ENCODE peak calls at places on chromosomes 1 and 21, in four cellular contexts. Q is K562, J is PC-3, C is A549. A is an unnamed sample.

GRCh38 chr1:240575976-240576666 is 35.8 kb downstream of the GREM2 start:
- DNase-seq in J (no peak), C (peak), Q (peak), A (peak)

GRCh38 chr1:5815716-5816115 is 176.5 kb downstream of the NPHP4 start:
- DNase-seq in J (no peak), C (no peak), Q (no peak), A (no peak)

GRCh38 chr21:40471103-40471502 is 375.9 kb downstream of the DSCAM start:
- DNase-seq in Q (no peak), J (no peak), C (no peak), A (no peak)

GRCh38 chr1:109930252-109930993 is 19.8 kb downstream of the CSF1 start:
- DNase-seq in J (no peak), Q (no peak), C (no peak), A (no peak)

GRCh38 chr1:208179303-208179702 is 64.9 kb downstream of the PLXNA2 start:
- DNase-seq in J (peak), C (peak), Q (peak), A (peak)

GRCh38 chr1:73800376-73800775 is 397.6 kb downstream of the LRRIQ3 start:
- DNase-seq in C (no peak), Q (no peak), J (peak), A (peak)

GRCh38 chr21:36883532-36884486 is 82.7 kb downstream of the HLCS start:
- DNase-seq in C (peak), Q (no peak), J (peak), A (no peak)

GRCh38 chr1:232891656-232892317 is 58.6 kb upstream of the NTPCR start:
- DNase-seq in J (no peak), C (no peak), Q (no peak), A (peak)

GRCh38 chr1:98706173-98706848 is 44.8 kb downstream of the SNX7 start:
- DNase-seq in J (no peak), Q (no peak), C (no peak), A (no peak)

DNA sequence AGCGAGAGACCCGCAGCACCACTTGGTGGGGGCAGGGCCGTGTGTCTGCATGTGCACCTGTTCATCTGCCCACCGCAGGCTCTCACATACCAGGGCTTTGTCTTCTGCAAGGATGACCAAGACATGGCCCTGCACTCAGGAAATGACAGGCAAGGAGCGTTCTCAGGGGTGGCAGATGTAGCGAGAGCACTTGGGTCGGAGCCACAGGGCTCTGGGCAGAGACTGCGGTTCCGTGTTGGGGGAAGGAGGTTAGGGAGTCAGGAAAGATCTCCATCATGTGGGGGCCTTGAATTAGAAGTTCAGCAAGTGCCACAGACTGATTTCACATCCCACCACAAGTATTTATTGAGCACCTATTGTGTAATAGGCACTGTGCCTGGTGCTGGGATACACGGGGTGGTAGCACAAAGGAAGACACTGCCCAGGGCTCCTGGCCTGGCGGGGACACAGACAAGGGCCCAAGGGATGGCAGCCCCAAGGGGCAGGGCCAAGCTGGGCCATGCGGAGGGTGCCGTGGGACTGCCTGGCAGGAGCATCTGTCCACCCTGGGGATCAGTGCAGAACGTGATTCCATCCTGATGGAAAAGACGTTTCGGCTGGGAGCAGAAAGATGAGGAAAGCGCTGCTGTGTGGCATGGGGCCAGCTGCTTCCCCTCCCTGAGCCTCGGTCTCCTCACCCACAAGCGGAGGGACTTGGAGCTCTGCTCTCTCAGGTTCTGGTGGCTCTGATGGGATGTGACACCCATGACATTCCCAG is 11.4 kb upstream of the SPSB1 start:
- DNase-seq in Q (no peak), J (no peak), C (no peak), A (no peak)
- H3K4me2 ChIP-seq in Q (no peak), J (peak), C (peak), A (peak)

GRCh38 chr1:53834776-53835175 is 3.3 kb downstream of the NDC1 start:
- DNase-seq in J (no peak), Q (no peak), C (no peak), A (no peak)

GRCh38 chr1:53837924-53838653 is at the start of gene NDC1:
- DNase-seq in Q (peak), C (peak), J (peak), A (peak)

GRCh38 chr1:53838654-53838974 is 518 bp upstream of the NDC1 start:
- DNase-seq in C (no peak), Q (no peak), J (no peak), A (no peak)

GRCh38 chr1:53833393-53833792 is 4.7 kb downstream of the NDC1 start:
- DNase-seq in Q (no peak), C (no peak), J (no peak), A (no peak)

DNA sequence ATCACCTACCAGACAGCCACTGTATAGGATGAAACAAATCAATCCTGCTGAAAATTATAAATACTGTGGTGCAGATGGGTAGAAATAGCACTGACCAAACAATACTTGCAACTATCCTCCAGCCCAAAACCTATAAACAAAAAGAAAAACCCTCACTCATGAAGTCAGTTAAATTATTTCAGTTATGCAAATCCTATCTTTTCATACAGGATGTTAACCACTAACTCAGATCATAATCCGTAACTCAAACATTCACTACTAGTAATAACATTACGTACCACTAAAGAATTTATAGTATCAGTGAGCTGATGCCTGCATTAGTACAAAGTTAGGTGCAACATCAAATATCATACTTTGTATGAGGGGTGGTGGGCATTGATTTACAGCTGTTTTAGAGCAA is 2.6 kb downstream of the NDC1 start:
- DNase-seq in Q (no peak), C (no peak), J (peak), A (peak)
- H3K4me2 ChIP-seq in Q (no peak), C (no peak), J (peak), A (no peak)

GRCh38 chr1:192610114-192610958 is 25.6 kb upstream of the RGS13 start:
- DNase-seq in C (peak), Q (peak), J (peak), A (peak)
- H3K4me2 ChIP-seq in C (no peak), Q (no peak), J (no peak), A (no peak)

GRCh38 chr1:152168535-152168868 is 9.5 kb upstream of the RPTN start:
- DNase-seq in C (no peak), J (no peak), Q (no peak), A (no peak)
- H3K4me2 ChIP-seq in C (peak), J (no peak), Q (no peak), A (no peak)

GRCh38 chr1:243483084-243483845 is 227.4 kb downstream of the SDCCAG8 start:
- DNase-seq in J (no peak), C (no peak), Q (no peak), A (no peak)
- H3K4me2 ChIP-seq in J (no peak), C (no peak), Q (no peak), A (peak)

GRCh38 chr1:9410737-9411297 is 118.1 kb downstream of the SPSB1 start:
- DNase-seq in Q (peak), C (peak), J (no peak), A (peak)

GRCh38 chr1:9416506-9416905 is 122.8 kb upstream of the SLC25A33 start:
- DNase-seq in J (no peak), Q (no peak), C (no peak), A (no peak)

GRCh38 chr1:9413143-9413876 is 120.6 kb downstream of the SPSB1 start:
- DNase-seq in J (peak), Q (peak), C (peak), A (peak)

GRCh38 chr1:9416918-9417500 is 122.3 kb upstream of the SLC25A33 start:
- DNase-seq in Q (no peak), J (no peak), C (no peak), A (no peak)

GRCh38 chr1:9413877-9414213 is 121.2 kb downstream of the SPSB1 start:
- DNase-seq in J (no peak), C (no peak), Q (no peak), A (peak)
- H3K4me2 ChIP-seq in J (peak), C (peak), Q (no peak), A (peak)

A was measured in fibroblast of lung.